ENCODE peak calls at places on chromosomes 5 and 9, in six cellular contexts. R, H, G, C, U and N are unnamed samples.
A peak's percentile ranks its signal among the peaks of the same experiment; 100 is the strongest.

GRCh38 chr9:106588601-106589000 is 274.4 kb upstream of the ZNF462 start:
- DNase-seq in R (no peak), H (peak; percentile 7), G (no peak), C (no peak), U (peak; percentile 19), N (peak; percentile 41)

GRCh38 chr5:171874210-171874609 is 88.6 kb downstream of the SMIM23 start:
- DNase-seq in R (no peak), H (peak; percentile 76), G (no peak), C (no peak), U (peak; percentile 45), N (no peak)

GRCh38 chr9:98706651-98707103 is 2.1 kb downstream of the GABBR2 start:
- DNase-seq in R (no peak), H (peak; percentile 27), G (no peak), C (no peak), U (no peak), N (no peak)

GRCh38 chr5:83173826-83174225 is 96.5 kb downstream of the XRCC4 start:
- DNase-seq in R (no peak), H (no peak), G (no peak), C (no peak), U (no peak), N (no peak)

GRCh38 chr5:143153332-143154119 is 250.0 kb downstream of the NR3C1 start:
- DNase-seq in R (no peak), H (peak; percentile 78), G (no peak), C (peak; percentile 81), U (peak; percentile 63), N (no peak)

GRCh38 chr5:32311404-32312193 is 1.1 kb downstream of the MTMR12 start:
- DNase-seq in R (no peak), H (peak; percentile 37), G (no peak), C (no peak), U (no peak), N (no peak)

GRCh38 chr9:38619556-38620447 is 594 bp downstream of the ANKRD18A start:
- DNase-seq in R (no peak), H (no peak), G (no peak), C (no peak), U (no peak), N (no peak)

GRCh38 chr9:16625106-16625505 is 245.4 kb downstream of the BNC2 start:
- DNase-seq in R (no peak), H (peak; percentile 58), G (no peak), C (no peak), U (peak; percentile 51), N (no peak)

GRCh38 chr5:124678478-124678877 is 68.0 kb downstream of the ZNF608 start:
- DNase-seq in R (no peak), H (no peak), G (no peak), C (no peak), U (no peak), N (no peak)

GRCh38 chr9:19201899-19202891 is 28.3 kb upstream of the DENND4C start:
- DNase-seq in R (no peak), H (no peak), G (no peak), C (no peak), U (no peak), N (no peak)

GRCh38 chr5:91024160-91024559 is 359.0 kb downstream of the ARRDC3 start:
- DNase-seq in R (no peak), H (no peak), G (no peak), C (no peak), U (no peak), N (no peak)

GRCh38 chr9:88342246-88342645 is 46.0 kb upstream of the SPIN1 start:
- DNase-seq in R (peak; percentile 19), H (peak; percentile 13), G (no peak), C (no peak), U (peak; percentile 19), N (no peak)

GRCh38 chr5:140351609-140352334 is 5.4 kb upstream of the HBEGF start:
- DNase-seq in R (no peak), H (peak; percentile 74), G (no peak), C (no peak), U (peak; percentile 65), N (peak; percentile 46)

GRCh38 chr9:92970467-92970923 is 23.2 kb downstream of the FGD3 start:
- DNase-seq in R (no peak), H (peak; percentile 6), G (no peak), C (no peak), U (peak; percentile 26), N (no peak)

GRCh38 chr5:122312670-122312988 is 592 bp downstream of the SNCAIP start:
- DNase-seq in R (no peak), H (peak; percentile 26), G (peak; percentile 23), C (no peak), U (no peak), N (no peak)

GRCh38 chr5:50969207-50970145 is 303.0 kb downstream of the PARP8 start:
- DNase-seq in R (no peak), H (no peak), G (no peak), C (no peak), U (no peak), N (no peak)

GRCh38 chr5:150618588-150619281 is 21.7 kb upstream of the SYNPO start:
- DNase-seq in R (no peak), H (no peak), G (no peak), C (no peak), U (peak; percentile 26), N (no peak)

GRCh38 chr5:54667136-54667535 is 149.6 kb downstream of the SNX18 start:
- DNase-seq in R (no peak), H (no peak), G (no peak), C (no peak), U (no peak), N (no peak)

GRCh38 chr5:55063220-55063863 is 39.1 kb upstream of the GZMA start:
- DNase-seq in R (no peak), H (peak; percentile 41), G (no peak), C (no peak), U (no peak), N (no peak)

GRCh38 chr5:424259-425110 is 18.5 kb upstream of the EXOC3 start:
- DNase-seq in R (no peak), H (peak; percentile 29), G (no peak), C (no peak), U (peak; percentile 69), N (peak; percentile 13)

GRCh38 chr9:69412741-69413150 is 87.7 kb downstream of the ENTREP1 start:
- DNase-seq in R (peak; percentile 10), H (peak; percentile 64), G (no peak), C (peak; percentile 30), U (peak; percentile 58), N (no peak)

GRCh38 chr9:109247228-109247627 is 73.6 kb downstream of the EPB41L4B start:
- DNase-seq in R (no peak), H (no peak), G (no peak), C (no peak), U (no peak), N (no peak)

GRCh38 chr5:83662558-83662957 is 58.1 kb downstream of the HAPLN1 start:
- DNase-seq in R (no peak), H (no peak), G (no peak), C (no peak), U (no peak), N (no peak)

GRCh38 chr5:174235226-174235992 is 189.9 kb downstream of the NSG2 start:
- DNase-seq in R (no peak), H (peak; percentile 16), G (no peak), C (no peak), U (no peak), N (no peak)

GRCh38 chr9:19896161-19896560 is 107.3 kb upstream of the SLC24A2 start:
- DNase-seq in R (no peak), H (no peak), G (no peak), C (no peak), U (no peak), N (no peak)

GRCh38 chr5:145068696-145069095 is 766.4 kb downstream of the PRELID2 start:
- DNase-seq in R (no peak), H (no peak), G (no peak), C (no peak), U (no peak), N (no peak)